ENCODE peak calls at places on chromosomes 11 and 22, in five cellular contexts. A is effector memory CD8-positive, alpha-beta T cell; D is activated CD8-positive, alpha-beta T cell treated with anti-CD3 and anti-CD28 coated beads, Interleukin-2, amount 10 ng/mL, durations not matched to agents 7 days and 5 days; Q is posterior cingulate gyrus; G is iris pigment epithelial cell. P is an unnamed sample.

GRCh38 chr11:6608726-6609501 is 3.1 kb downstream of the TAF10 start:
- DNase-seq in A (no peak), D (peak; percentile 17), Q (no peak), G (no peak), P (peak; percentile 39)

GRCh38 chr22:49586244-49586748 is 241.4 kb downstream of the BRD1 start:
- DNase-seq in A (no peak), D (no peak), Q (peak; percentile 77), G (no peak), P (no peak)

GRCh38 chr11:2515401-2516275 is 70.8 kb downstream of the KCNQ1 start:
- DNase-seq in A (no peak), D (no peak), Q (peak; percentile 69), G (no peak), P (peak; percentile 49)

GRCh38 chr22:40605676-40606250 is 30.8 kb downstream of the MRTFA start:
- DNase-seq in A (no peak), D (no peak), Q (no peak), G (peak; percentile 52), P (no peak)

GRCh38 chr22:50341977-50342650 is 1.0 kb upstream of the PPP6R2 start:
- DNase-seq in A (peak; percentile 90), D (peak; percentile 93), Q (peak; percentile 95), G (peak; percentile 77), P (peak; percentile 90)

GRCh38 chr22:30516731-30517130 is 11.2 kb upstream of the SEC14L4 start:
- DNase-seq in A (no peak), D (no peak), Q (no peak), G (no peak), P (no peak)

GRCh38 chr11:1640076-1640946 is 10.7 kb downstream of the KRTAP5-5 start:
- DNase-seq in A (peak; percentile 30), D (peak; percentile 32), Q (peak; percentile 82), G (peak; percentile 16), P (no peak)

GRCh38 chr11:47241740-47242400 is 6.7 kb downstream of the ACP2 start:
- DNase-seq in A (no peak), D (no peak), Q (no peak), G (no peak), P (no peak)

GRCh38 chr11:120334894-120335462 is 1.2 kb upstream of the ARHGEF12 start:
- DNase-seq in A (peak; percentile 75), D (peak; percentile 79), Q (no peak), G (peak; percentile 92), P (peak; percentile 84)

GRCh38 chr11:125412177-125412496 is 83.9 kb downstream of the FEZ1 start:
- DNase-seq in A (no peak), D (no peak), Q (peak; percentile 59), G (no peak), P (no peak)

GRCh38 chr11:95711945-95712221 is 77.7 kb downstream of the FAM76B start:
- DNase-seq in A (no peak), D (no peak), Q (no peak), G (no peak), P (no peak)

GRCh38 chr11:45407226-45407625 is 121.1 kb upstream of the SYT13 start:
- DNase-seq in A (no peak), D (no peak), Q (no peak), G (no peak), P (no peak)

GRCh38 chr11:10778217-10778970 is 27.3 kb downstream of the CTR9 start:
- DNase-seq in A (no peak), D (no peak), Q (no peak), G (peak; percentile 96), P (no peak)

GRCh38 chr22:45966320-45966891 is 10.6 kb downstream of the WNT7B start:
- DNase-seq in A (no peak), D (no peak), Q (no peak), G (no peak), P (no peak)

GRCh38 chr11:38460429-38460828 is 1862.4 kb upstream of the RAG2 start:
- DNase-seq in A (no peak), D (no peak), Q (no peak), G (peak; percentile 24), P (no peak)

GRCh38 chr11:15938983-15939382 is 417.4 kb downstream of the SOX6 start:
- DNase-seq in A (no peak), D (no peak), Q (no peak), G (no peak), P (no peak)

GRCh38 chr22:46098525-46099475 is 51.5 kb upstream of the PPARA start:
- DNase-seq in A (no peak), D (no peak), Q (no peak), G (no peak), P (no peak)

GRCh38 chr22:36741204-36741793 is 34.6 kb downstream of the IFT27 start:
- DNase-seq in A (no peak), D (no peak), Q (no peak), G (peak; percentile 6), P (peak; percentile 29)

GRCh38 chr11:27933992-27934829 is 173.7 kb downstream of the KIF18A start:
- DNase-seq in A (no peak), D (no peak), Q (no peak), G (peak; percentile 97), P (no peak)

GRCh38 chr11:120929090-120929489 is 94.8 kb upstream of the TBCEL start:
- DNase-seq in A (no peak), D (no peak), Q (peak; percentile 93), G (no peak), P (no peak)

GRCh38 chr22:31425331-31426050 is 26.1 kb downstream of the DRG1 start:
- DNase-seq in A (no peak), D (no peak), Q (no peak), G (peak; percentile 15), P (no peak)

GRCh38 chr22:44224166-44224565 is 43.4 kb downstream of the PARVG start:
- DNase-seq in A (no peak), D (no peak), Q (no peak), G (no peak), P (no peak)

GRCh38 chr22:38704568-38705234 is 1.0 kb upstream of the GTPBP1 start:
- DNase-seq in A (no peak), D (no peak), Q (no peak), G (no peak), P (no peak)

GRCh38 chr11:18706330-18707243 is 8.0 kb downstream of the TMEM86A start:
- DNase-seq in A (peak; percentile 33), D (peak; percentile 49), Q (peak; percentile 89), G (peak; percentile 54), P (no peak)

GRCh38 chr11:107689317-107690202 is 22.3 kb downstream of the SLN start:
- DNase-seq in A (peak; percentile 48), D (peak; percentile 71), Q (peak; percentile 87), G (peak; percentile 52), P (no peak)

GRCh38 chr22:33838644-33839043 is 81.6 kb downstream of the LARGE1 start:
- DNase-seq in A (no peak), D (no peak), Q (no peak), G (no peak), P (no peak)